ENCODE peak calls at places on chromosome 7, in eight cellular contexts. H is psoas muscle, D is endodermal cell, M is A549, B is left ventricle myocardium inferior, W is endothelial cell, Q is ovary, E is Calu3. Z is an unnamed sample.

GRCh38 chr7:102236592-102237287 is 49.9 kb upstream of the SH2B2 start:
- DNase-seq in H (peak), D (peak), M (peak), B (peak), W (peak), Q (peak), E (peak), Z (peak)

GRCh38 chr7:25927626-25927978 is 224.4 kb upstream of the NFE2L3 start:
- DNase-seq in H (no peak), D (no peak), M (no peak), B (no peak), W (no peak), Q (no peak), E (no peak), Z (no peak)

GRCh38 chr7:41367967-41368882 is 334.7 kb downstream of the INHBA start:
- DNase-seq in H (no peak), D (no peak), M (no peak), B (peak), W (no peak), Q (no peak), E (no peak), Z (no peak)

GRCh38 chr7:28623863-28624262 is 211.5 kb downstream of the CREB5 start:
- DNase-seq in H (no peak), D (no peak), M (peak), B (no peak), W (no peak), Q (no peak), E (no peak), Z (no peak)

GRCh38 chr7:55533050-55533728 is 39.1 kb downstream of the VOPP1 start:
- DNase-seq in H (no peak), D (no peak), M (no peak), B (no peak), W (no peak), Q (no peak), E (no peak), Z (no peak)

GRCh38 chr7:128777156-128778123 is 1.8 kb upstream of the OPN1SW start:
- DNase-seq in H (no peak), D (no peak), M (no peak), B (no peak), W (no peak), Q (no peak), E (no peak), Z (no peak)

GRCh38 chr7:40299097-40299496 is 164.3 kb downstream of the SUGCT start:
- DNase-seq in H (no peak), D (peak), M (no peak), B (no peak), W (no peak), Q (no peak), E (no peak), Z (no peak)

GRCh38 chr7:24917510-24918239 is 62.3 kb downstream of the OSBPL3 start:
- DNase-seq in H (no peak), D (no peak), M (no peak), B (no peak), W (no peak), Q (no peak), E (no peak), Z (no peak)

GRCh38 chr7:138553805-138554204 is 93.7 kb downstream of the TRIM24 start:
- DNase-seq in H (no peak), D (no peak), M (no peak), B (no peak), W (no peak), Q (no peak), E (no peak), Z (no peak)

GRCh38 chr7:24573008-24573553 is at the start of gene PALS2:
- DNase-seq in H (peak), D (peak), M (peak), B (peak), W (peak), Q (peak), E (peak), Z (peak)

GRCh38 chr7:132116369-132116768 is 459.9 kb downstream of the PLXNA4 start:
- DNase-seq in H (no peak), D (no peak), M (peak), B (no peak), W (no peak), Q (no peak), E (no peak), Z (no peak)

GRCh38 chr7:128838109-128838779 is 8.0 kb downstream of the FLNC start:
- DNase-seq in H (peak), D (no peak), M (no peak), B (peak), W (no peak), Q (no peak), E (no peak), Z (no peak)

GRCh38 chr7:79434098-79434497 is 19.4 kb downstream of the MAGI2 start:
- DNase-seq in H (no peak), D (no peak), M (no peak), B (no peak), W (no peak), Q (no peak), E (no peak), Z (no peak)

GRCh38 chr7:155009570-155010157 is 6.7 kb upstream of the PAXIP1 start:
- DNase-seq in H (no peak), D (peak), M (peak), B (no peak), W (no peak), Q (no peak), E (peak), Z (no peak)

GRCh38 chr7:26520483-26520882 is 228.8 kb downstream of the SNX10 start:
- DNase-seq in H (no peak), D (no peak), M (no peak), B (no peak), W (no peak), Q (no peak), E (no peak), Z (no peak)

GRCh38 chr7:148480479-148481146 is 110.0 kb upstream of the C7orf33 start:
- DNase-seq in H (no peak), D (no peak), M (no peak), B (no peak), W (no peak), Q (no peak), E (no peak), Z (no peak)

GRCh38 chr7:137873524-137873923 is 26.8 kb upstream of the DGKI start:
- DNase-seq in H (no peak), D (no peak), M (no peak), B (no peak), W (no peak), Q (no peak), E (no peak), Z (no peak)

GRCh38 chr7:37732253-37732652 is 48.7 kb downstream of the GPR141 start:
- DNase-seq in H (peak), D (peak), M (peak), B (no peak), W (peak), Q (no peak), E (peak), Z (peak)

GRCh38 chr7:47039899-47040298 is 542.0 kb downstream of the TNS3 start:
- DNase-seq in H (no peak), D (no peak), M (no peak), B (no peak), W (no peak), Q (no peak), E (no peak), Z (no peak)

GRCh38 chr7:142053988-142054387 is 57.5 kb upstream of the MGAM2 start:
- DNase-seq in H (no peak), D (no peak), M (no peak), B (no peak), W (no peak), Q (no peak), E (no peak), Z (no peak)

GRCh38 chr7:77416621-77417371 is 647 bp upstream of the GSAP start:
- DNase-seq in H (no peak), D (no peak), M (peak), B (no peak), W (no peak), Q (no peak), E (no peak), Z (no peak)

GRCh38 chr7:155560196-155560595 is 13.8 kb upstream of the CNPY1 start:
- DNase-seq in H (no peak), D (no peak), M (no peak), B (no peak), W (no peak), Q (no peak), E (no peak), Z (no peak)

GRCh38 chr7:70635633-70636032 is 496.3 kb upstream of the GALNT17 start:
- DNase-seq in H (no peak), D (peak), M (no peak), B (no peak), W (no peak), Q (no peak), E (no peak), Z (no peak)

GRCh38 chr7:143448429-143448828 is 5.2 kb downstream of the TAS2R60 start:
- DNase-seq in H (no peak), D (no peak), M (no peak), B (no peak), W (no peak), Q (no peak), E (no peak), Z (no peak)

GRCh38 chr7:125605241-125605640 is 675.6 kb upstream of the POT1 start:
- DNase-seq in H (no peak), D (no peak), M (no peak), B (no peak), W (no peak), Q (no peak), E (no peak), Z (no peak)

GRCh38 chr7:151631149-151631967 is 111.7 kb upstream of the RHEB start:
- DNase-seq in H (no peak), D (peak), M (peak), B (no peak), W (no peak), Q (no peak), E (no peak), Z (no peak)

GRCh38 chr7:95198891-95199290 is 125.4 kb downstream of the PON1 start:
- DNase-seq in H (no peak), D (no peak), M (no peak), B (no peak), W (no peak), Q (no peak), E (no peak), Z (no peak)

GRCh38 chr7:90173127-90173844 is 19.0 kb downstream of the STEAP1 start:
- DNase-seq in H (no peak), D (no peak), M (peak), B (no peak), W (no peak), Q (no peak), E (no peak), Z (no peak)

GRCh38 chr7:79774150-79774549 is 320.7 kb upstream of the MAGI2 start:
- DNase-seq in H (no peak), D (no peak), M (no peak), B (no peak), W (no peak), Q (no peak), E (no peak), Z (no peak)

GRCh38 chr7:83695126-83695960 is 46.4 kb upstream of the SEMA3E start:
- DNase-seq in H (no peak), D (no peak), M (no peak), B (no peak), W (no peak), Q (no peak), E (no peak), Z (no peak)

GRCh38 chr7:5414876-5415275 is 8.8 kb downstream of the TNRC18 start:
- DNase-seq in H (no peak), D (no peak), M (no peak), B (no peak), W (no peak), Q (no peak), E (no peak), Z (no peak)
- TF ChIP-seq CTCF in H (no peak), D (no peak), M (no peak), B (no peak), W (no peak), Q (no peak), E (no peak), Z (no peak)

GRCh38 chr7:988963-989529 is 6.1 kb downstream of the CYP2W1 start:
- DNase-seq in H (no peak), D (no peak), M (no peak), B (no peak), W (no peak), Q (no peak), E (no peak), Z (no peak)

GRCh38 chr7:992445-992741 is 9.4 kb downstream of the CYP2W1 start:
- DNase-seq in H (no peak), D (no peak), M (no peak), B (no peak), W (no peak), Q (no peak), E (no peak), Z (no peak)

GRCh38 chr7:991017-991728 is 8.2 kb downstream of the CYP2W1 start:
- DNase-seq in H (no peak), D (no peak), M (no peak), B (no peak), W (no peak), Q (no peak), E (no peak), Z (no peak)

GRCh38 chr7:991729-992444 is 8.9 kb downstream of the CYP2W1 start:
- DNase-seq in H (no peak), D (no peak), M (no peak), B (no peak), W (no peak), Q (no peak), E (no peak), Z (no peak)

GRCh38 chr7:990352-991005 is 7.5 kb downstream of the CYP2W1 start:
- DNase-seq in H (no peak), D (no peak), M (no peak), B (no peak), W (no peak), Q (no peak), E (no peak), Z (no peak)
- TF ChIP-seq CTCF in H (no peak), D (no peak), M (no peak), B (no peak), W (no peak), Q (no peak), E (no peak), Z (no peak)

DNA sequence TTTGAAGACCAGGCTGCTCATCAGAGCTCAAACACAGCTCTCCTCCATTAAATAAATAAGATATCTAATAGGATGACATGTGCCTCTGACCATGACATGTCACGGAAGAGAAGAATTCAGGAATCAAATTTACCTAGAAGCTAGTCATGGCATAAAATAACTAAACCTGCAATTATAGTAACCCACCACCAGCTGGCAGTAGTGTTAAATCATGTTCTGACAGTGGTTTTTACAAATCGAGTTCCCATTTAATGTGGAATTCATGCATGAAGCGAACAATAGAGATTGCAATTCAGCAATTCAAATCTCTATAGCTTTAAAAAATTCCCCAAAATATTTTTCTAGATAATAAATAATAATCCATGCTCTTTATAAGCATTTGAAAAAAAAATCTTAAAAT is 74.6 kb upstream of the IKZF1 start:
- DNase-seq in H (no peak), D (no peak), M (peak), B (no peak), W (no peak), Q (no peak), E (no peak), Z (no peak)
- TF ChIP-seq CTCF in H (no peak), D (peak), M (peak), B (peak), W (peak), Q (no peak), E (peak), Z (peak)

GRCh38 chr7:124106575-124106974 is 73.7 kb upstream of the TMEM229A start:
- DNase-seq in H (no peak), D (no peak), M (no peak), B (no peak), W (no peak), Q (no peak), E (no peak), Z (no peak)

GRCh38 chr7:124100190-124100589 is 67.3 kb upstream of the TMEM229A start:
- DNase-seq in H (no peak), D (no peak), M (no peak), B (no peak), W (no peak), Q (no peak), E (no peak), Z (no peak)

DNA sequence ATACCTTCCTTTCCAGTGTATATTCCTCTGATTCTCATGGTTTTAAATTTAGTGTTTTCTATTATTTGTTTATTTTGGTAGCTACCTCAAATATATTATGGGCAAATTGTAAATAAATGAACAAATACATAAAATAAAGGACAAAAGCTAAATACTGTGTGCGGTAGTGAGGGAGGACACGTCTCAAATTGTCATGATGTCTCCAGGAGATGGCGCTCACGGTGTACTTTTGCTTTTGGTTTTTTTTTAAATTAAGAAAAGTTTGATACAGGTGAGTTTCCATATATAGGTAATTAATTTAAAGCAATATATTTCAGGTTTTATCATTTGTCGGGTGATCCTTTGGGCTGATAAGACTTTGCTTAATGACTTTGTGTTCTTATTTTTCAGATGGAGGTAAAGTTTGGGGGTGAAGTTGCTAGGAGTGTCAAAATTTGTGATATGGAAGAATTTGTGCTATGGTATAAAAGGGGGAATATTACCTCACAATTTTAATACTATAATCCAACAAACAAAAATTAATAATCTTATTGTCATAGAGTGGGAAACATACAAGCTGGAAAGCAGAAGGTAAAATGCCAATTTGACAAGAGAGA is 68.4 kb upstream of the TMEM229A start:
- DNase-seq in H (no peak), D (peak), M (peak), B (no peak), W (peak), Q (no peak), E (peak), Z (no peak)
- TF ChIP-seq CTCF in H (peak), D (peak), M (peak), B (peak), W (peak), Q (no peak), E (peak), Z (peak)

GRCh38 chr7:44460325-44460724 is 30.1 kb downstream of the NUDCD3 start:
- DNase-seq in H (no peak), D (no peak), M (no peak), B (no peak), W (no peak), Q (no peak), E (peak), Z (no peak)

GRCh38 chr7:44465490-44465889 is 25.0 kb downstream of the NUDCD3 start:
- DNase-seq in H (no peak), D (no peak), M (no peak), B (no peak), W (no peak), Q (no peak), E (no peak), Z (no peak)

GRCh38 chr7:44466300-44467216 is 23.9 kb downstream of the NUDCD3 start:
- DNase-seq in H (no peak), D (no peak), M (no peak), B (no peak), W (no peak), Q (no peak), E (no peak), Z (no peak)

GRCh38 chr7:44461387-44461786 is 29.1 kb downstream of the NUDCD3 start:
- DNase-seq in H (no peak), D (no peak), M (no peak), B (no peak), W (no peak), Q (no peak), E (no peak), Z (no peak)

GRCh38 chr7:44463169-44463808 is 27.2 kb downstream of the NUDCD3 start:
- DNase-seq in H (no peak), D (no peak), M (peak), B (no peak), W (no peak), Q (no peak), E (no peak), Z (no peak)
- TF ChIP-seq CTCF in H (peak), D (peak), M (peak), B (peak), W (peak), Q (no peak), E (peak), Z (peak)

GRCh38 chr7:42689626-42690025 is 222.2 kb downstream of the C7orf25 start:
- DNase-seq in H (no peak), D (no peak), M (no peak), B (no peak), W (no peak), Q (no peak), E (no peak), Z (no peak)

GRCh38 chr7:42694894-42695553 is 216.8 kb downstream of the C7orf25 start:
- DNase-seq in H (no peak), D (no peak), M (no peak), B (no peak), W (no peak), Q (no peak), E (no peak), Z (no peak)

GRCh38 chr7:42692609-42693008 is 219.3 kb downstream of the C7orf25 start:
- DNase-seq in H (no peak), D (no peak), M (no peak), B (no peak), W (no peak), Q (no peak), E (no peak), Z (no peak)

GRCh38 chr7:42693722-42694121 is 218.1 kb downstream of the C7orf25 start:
- DNase-seq in H (no peak), D (no peak), M (no peak), B (no peak), W (no peak), Q (no peak), E (no peak), Z (no peak)

DNA sequence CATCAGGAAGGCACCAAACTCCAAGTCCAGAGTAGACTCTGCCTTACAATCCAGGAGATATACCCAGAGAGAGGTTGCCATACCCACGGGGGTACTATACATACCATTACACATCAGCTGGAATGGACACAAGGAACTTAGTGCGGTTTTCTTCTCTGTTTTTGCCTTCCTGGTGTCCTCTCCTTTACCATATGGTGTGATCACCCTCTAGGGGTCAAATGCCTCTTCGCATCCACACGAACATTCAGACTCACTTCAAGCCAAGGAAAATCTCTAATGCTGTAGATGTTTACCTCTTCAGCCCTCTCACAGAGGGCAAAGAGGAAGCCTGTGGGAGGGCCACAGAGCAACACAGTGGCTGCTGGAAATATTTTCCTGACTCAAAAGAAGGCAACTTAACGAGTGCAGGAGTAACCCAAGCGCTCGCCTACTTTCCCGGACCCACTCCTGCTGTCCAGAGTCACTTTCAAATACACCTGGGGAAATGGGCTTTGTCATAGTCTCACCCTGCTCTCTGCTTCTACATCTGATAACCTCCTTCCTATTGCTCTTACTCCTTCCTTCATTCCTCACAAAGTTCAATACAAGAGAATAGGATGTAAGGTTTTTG is 220.7 kb downstream of the C7orf25 start:
- DNase-seq in H (no peak), D (peak), M (peak), B (no peak), W (peak), Q (no peak), E (no peak), Z (no peak)
- TF ChIP-seq CTCF in H (peak), D (peak), M (peak), B (peak), W (peak), Q (no peak), E (no peak), Z (peak)

DNA sequence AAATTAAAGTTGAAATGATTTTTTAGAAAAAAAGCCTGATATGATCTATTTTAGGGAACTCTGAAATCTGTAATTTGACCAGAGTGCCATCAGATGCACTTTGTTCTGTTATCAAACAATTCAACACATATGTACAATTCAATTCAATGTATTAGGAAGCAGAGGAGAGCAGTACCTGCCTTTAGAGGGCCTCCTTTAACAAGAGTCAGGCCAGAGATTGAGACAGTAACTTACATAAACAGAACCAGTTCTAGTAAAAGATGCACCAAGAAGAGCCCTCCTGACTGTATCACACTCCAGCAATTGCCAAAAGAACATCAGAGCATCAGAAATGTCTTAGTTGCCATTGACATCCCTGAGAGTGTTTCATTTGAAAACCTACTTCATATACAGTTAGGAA is 1222.7 kb upstream of the LRRN3 start:
- DNase-seq in H (no peak), D (no peak), M (no peak), B (no peak), W (no peak), Q (no peak), E (no peak), Z (no peak)
- TF ChIP-seq CTCF in H (no peak), D (peak), M (no peak), B (no peak), W (no peak), Q (no peak), E (no peak), Z (no peak)